ENCODE peak calls at places on chromosomes 11 and 22, in four cellular contexts. N is K562, L is H1, J is GM12878. E is an unnamed sample.

GRCh38 chr11:1012740-1013627 is 23.5 kb downstream of the MUC6 start:
- DNase-seq in J (no peak), N (no peak), L (no peak), E (no peak)

GRCh38 chr11:19777342-19778102 is 64.9 kb downstream of the NAV2 start:
- DNase-seq in J (peak; percentile 65), N (peak; percentile 23), L (no peak), E (peak; percentile 13)

GRCh38 chr11:83641511-83641910 is 355.3 kb upstream of the CCDC90B start:
- DNase-seq in N (no peak), J (no peak), L (no peak), E (no peak)

GRCh38 chr11:2787816-2788750 is 88.3 kb upstream of the KCNQ1OT1 start:
- DNase-seq in J (no peak), L (peak; percentile 52), N (no peak), E (peak; percentile 61)

GRCh38 chr22:19478466-19479357 is at the start of gene UFD1:
- DNase-seq in L (peak; percentile 88), N (peak; percentile 98), J (no peak), E (peak; percentile 70)

GRCh38 chr22:18987765-18988164 is 51.7 kb upstream of the PRODH start:
- DNase-seq in N (peak; percentile 92), L (peak; percentile 78), J (no peak), E (peak; percentile 32)

GRCh38 chr11:31711137-31711536 is 100.0 kb downstream of the PAX6 start:
- DNase-seq in J (no peak), L (no peak), N (no peak), E (no peak)

GRCh38 chr22:43830931-43831560 is 18.9 kb upstream of the EFCAB6 start:
- DNase-seq in L (no peak), N (no peak), J (no peak), E (no peak)

GRCh38 chr11:20117291-20117690 is 43.0 kb downstream of the DBX1 start:
- DNase-seq in L (no peak), J (no peak), N (no peak), E (no peak)

GRCh38 chr11:126948563-126948962 is 52.0 kb downstream of the KIRREL3 start:
- DNase-seq in J (no peak), N (no peak), L (no peak), E (no peak)

GRCh38 chr11:67439321-67440228 is 2.1 kb upstream of the PTPRCAP start:
- DNase-seq in J (no peak), N (no peak), L (no peak), E (peak; percentile 19)

GRCh38 chr11:95692526-95693270 is 96.9 kb downstream of the FAM76B start:
- DNase-seq in N (no peak), L (no peak), J (no peak), E (no peak)

GRCh38 chr11:21768388-21768787 is 424.5 kb upstream of the ANO5 start:
- DNase-seq in L (no peak), J (no peak), N (no peak), E (no peak)

GRCh38 chr11:122724520-122724919 is 69.0 kb downstream of the UBASH3B start:
- DNase-seq in N (no peak), J (no peak), L (no peak), E (no peak)

GRCh38 chr11:11444800-11445126 is 91.7 kb upstream of the CSNK2A3 start:
- DNase-seq in N (no peak), J (no peak), L (no peak), E (no peak)

GRCh38 chr11:8168485-8169257 is at the start of gene RIC3:
- DNase-seq in N (no peak), L (peak; percentile 80), J (no peak), E (no peak)

GRCh38 chr22:23215294-23216204 is 35.2 kb downstream of the BCR start:
- DNase-seq in L (no peak), J (no peak), N (peak; percentile 60), E (no peak)

GRCh38 chr11:4551346-4551979 is 6.5 kb downstream of the OR52M1 start:
- DNase-seq in N (peak; percentile 16), J (no peak), L (no peak), E (peak; percentile 7)

GRCh38 chr22:20811971-20812660 is 38.2 kb downstream of the SERPIND1 start:
- DNase-seq in N (no peak), J (no peak), L (no peak), E (no peak)

GRCh38 chr11:30879322-30880020 is 293.3 kb upstream of the MPPED2 start:
- DNase-seq in L (no peak), J (no peak), N (no peak), E (no peak)

GRCh38 chr11:16958833-16959232 is 55.4 kb downstream of the PLEKHA7 start:
- DNase-seq in J (no peak), L (no peak), N (no peak), E (no peak)

GRCh38 chr11:126716456-126717083 is 284.0 kb downstream of the KIRREL3 start:
- DNase-seq in N (peak; percentile 46), L (peak; percentile 83), J (no peak), E (peak; percentile 3)

GRCh38 chr11:33598426-33599069 is 102.1 kb downstream of the C11orf91 start:
- DNase-seq in N (no peak), L (peak; percentile 52), J (no peak), E (no peak)

GRCh38 chr11:123682976-123683375 is 28.6 kb upstream of the SCN3B start:
- DNase-seq in J (no peak), L (no peak), N (no peak), E (no peak)

GRCh38 chr11:81869337-81870065 is 864.2 kb downstream of the FAM181B start:
- DNase-seq in N (no peak), L (no peak), J (peak; percentile 99), E (no peak)

GRCh38 chr11:44264126-44264749 is 45.7 kb downstream of the ALX4 start:
- DNase-seq in J (no peak), N (peak; percentile 27), L (no peak), E (no peak)

GRCh38 chr22:30265851-30266444 is 703 bp downstream of the OSM start:
- DNase-seq in J (no peak), N (peak; percentile 49), L (no peak), E (no peak)

DNA sequence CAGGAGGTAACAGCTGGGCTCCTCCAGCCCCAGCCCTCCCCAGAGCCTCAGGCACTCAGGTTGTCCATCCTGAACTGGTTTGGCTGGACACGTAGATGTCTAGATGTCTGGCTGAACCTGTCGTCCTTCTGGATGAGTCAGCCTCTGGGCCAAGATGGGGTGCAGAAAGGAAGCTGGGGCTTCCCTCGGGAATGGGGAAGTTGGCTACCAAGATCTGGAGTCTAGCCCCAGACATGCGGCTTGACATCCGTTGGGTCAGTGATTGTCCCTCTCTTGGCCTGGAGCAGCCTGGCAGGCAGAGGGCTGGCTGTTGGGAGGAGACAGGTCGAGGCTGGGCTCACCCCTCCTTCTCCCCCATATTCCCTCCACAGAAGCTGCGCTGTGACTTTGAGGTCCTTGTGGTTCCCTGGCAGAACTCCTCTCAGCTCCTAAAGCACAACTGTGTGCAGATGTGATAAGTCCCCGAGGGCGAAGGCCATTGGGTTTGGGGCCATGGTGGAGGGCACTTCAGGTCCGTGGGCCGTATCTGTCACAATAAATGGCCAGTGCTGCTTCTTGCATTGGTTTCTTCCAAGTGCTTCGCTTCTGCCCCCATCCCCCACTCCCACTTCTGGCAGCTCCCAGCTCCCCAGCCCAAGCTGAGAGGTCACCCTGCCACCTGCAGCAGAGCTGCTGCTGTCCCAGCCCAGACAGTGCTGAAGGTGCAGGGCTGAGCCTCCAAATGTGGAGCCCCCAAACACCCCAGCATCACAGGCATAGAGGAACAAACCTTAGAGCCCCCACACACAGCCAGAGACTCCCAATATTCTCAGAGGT is 1.3 kb downstream of the CST6 start:
- DNase-seq in L (no peak), J (no peak), N (peak; percentile 41), E (no peak)
- TF ChIP-seq SP1 in L (no peak), J (no peak), N (no peak), E (no peak)

GRCh38 chr11:12679471-12679870 is 5.2 kb downstream of the TEAD1 start:
- DNase-seq in N (no peak), J (no peak), L (no peak), E (no peak)
- TF ChIP-seq TAF1 in N (no peak), J (no peak), L (no peak), E (no peak)

DNA sequence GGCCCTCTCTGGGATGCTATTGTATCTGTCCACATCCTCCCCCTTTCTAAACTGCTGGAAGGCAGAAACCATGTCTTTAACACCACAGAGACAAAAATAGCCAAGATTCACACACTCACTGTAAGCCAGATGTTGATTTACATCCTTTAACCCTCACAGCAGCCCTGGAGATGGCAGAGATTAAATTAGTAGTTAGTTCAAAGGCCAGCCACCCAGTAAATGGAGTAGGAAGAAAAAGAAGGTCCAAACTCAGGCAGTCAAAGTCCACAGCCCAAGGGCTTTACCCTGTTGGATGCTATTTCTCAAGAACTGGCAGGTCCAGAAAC is 2.1 kb upstream of the ZNHIT2 start:
- DNase-seq in L (no peak), N (no peak), J (no peak), E (no peak)
- TF ChIP-seq SP1 in L (no peak), N (no peak), J (no peak), E (no peak)

GRCh38 chr22:39622881-39623367 is 52.4 kb downstream of the CACNA1I start:
- DNase-seq in L (peak; percentile 93), N (peak; percentile 51), J (no peak), E (peak; percentile 16)
- TF ChIP-seq TAF1 in L (no peak), N (no peak), J (no peak), E (no peak)

GRCh38 chr22:49115186-49115585 is 712.5 kb downstream of the BRD1 start:
- DNase-seq in J (no peak), L (no peak), N (no peak), E (no peak)

GRCh38 chr22:49116021-49116420 is 711.7 kb downstream of the BRD1 start:
- DNase-seq in L (no peak), J (no peak), N (no peak), E (no peak)

GRCh38 chr22:49123621-49124192 is 704.0 kb downstream of the BRD1 start:
- DNase-seq in J (no peak), N (no peak), L (no peak), E (no peak)

GRCh38 chr22:49116486-49116885 is 711.2 kb downstream of the BRD1 start:
- DNase-seq in L (no peak), J (no peak), N (no peak), E (no peak)

GRCh38 chr22:49119551-49119952 is 708.1 kb downstream of the BRD1 start:
- DNase-seq in L (no peak), J (no peak), N (no peak), E (no peak)
- TF ChIP-seq SP1 in L (no peak), J (no peak), N (no peak), E (no peak)

GRCh38 chr11:76761959-76762358 is 21.2 kb upstream of the TSKU start:
- DNase-seq in J (no peak), N (no peak), L (no peak), E (no peak)
- TF ChIP-seq TAF1 in J (no peak), N (no peak), L (no peak), E (no peak)

GRCh38 chr22:45228401-45228754 is 12.3 kb downstream of the KIAA0930 start:
- DNase-seq in L (no peak), J (no peak), N (no peak), E (no peak)

GRCh38 chr22:45229181-45229580 is 11.5 kb downstream of the KIAA0930 start:
- DNase-seq in J (no peak), N (no peak), L (no peak), E (no peak)

GRCh38 chr22:45231293-45231692 is 9.4 kb downstream of the KIAA0930 start:
- DNase-seq in N (no peak), L (no peak), J (no peak), E (no peak)

GRCh38 chr22:45227645-45228400 is 12.9 kb downstream of the KIAA0930 start:
- DNase-seq in N (no peak), J (no peak), L (no peak), E (no peak)

GRCh38 chr22:45230026-45230845 is 10.5 kb downstream of the KIAA0930 start:
- DNase-seq in N (no peak), J (no peak), L (no peak), E (no peak)
- TF ChIP-seq SP1 in N (no peak), J (no peak), L (no peak), E (no peak)

E was measured in HepG2.